ENCODE peak calls at places on chromosome 6, in four cellular contexts. Z, W, V and Q are unnamed samples.

GRCh38 chr6:13378669-13379590 is 50.6 kb upstream of the TBC1D7 start:
- DNase-seq in Z (no peak), W (no peak), V (no peak), Q (no peak)

GRCh38 chr6:40957616-40958492 is 81.2 kb downstream of the UNC5CL start:
- DNase-seq in Z (peak), W (peak), V (no peak), Q (no peak)

GRCh38 chr6:29424575-29424974 is 9.8 kb downstream of the OR12D1 start:
- DNase-seq in Z (no peak), W (no peak), V (no peak), Q (no peak)

GRCh38 chr6:79672631-79673065 is 41.5 kb downstream of the SH3BGRL2 start:
- DNase-seq in Z (peak), W (peak), V (peak), Q (no peak)

GRCh38 chr6:1604991-1605821 is 4.5 kb upstream of the FOXC1 start:
- DNase-seq in Z (no peak), W (no peak), V (no peak), Q (no peak)

GRCh38 chr6:11053307-11053706 is 9.2 kb upstream of the ELOVL2 start:
- DNase-seq in Z (no peak), W (no peak), V (no peak), Q (no peak)

GRCh38 chr6:18148304-18149025 is 6.4 kb downstream of the TPMT start:
- DNase-seq in Z (no peak), W (no peak), V (no peak), Q (no peak)

GRCh38 chr6:107444277-107444676 is 15.1 kb downstream of the PDSS2 start:
- DNase-seq in Z (no peak), W (no peak), V (no peak), Q (no peak)

GRCh38 chr6:116371384-116372209 is 850 bp downstream of the DSE start:
- DNase-seq in Z (peak), W (no peak), V (peak), Q (peak)

GRCh38 chr6:12311106-12311505 is 20.9 kb downstream of the EDN1 start:
- DNase-seq in Z (no peak), W (no peak), V (no peak), Q (no peak)

GRCh38 chr6:132790450-132790849 is 8.0 kb downstream of the SLC18B1 start:
- DNase-seq in Z (no peak), W (no peak), V (no peak), Q (no peak)

GRCh38 chr6:15268130-15268908 is 22.4 kb downstream of the JARID2 start:
- DNase-seq in Z (no peak), W (no peak), V (no peak), Q (no peak)

GRCh38 chr6:64334646-64335045 is 699.0 kb downstream of the PHF3 start:
- DNase-seq in Z (no peak), W (no peak), V (no peak), Q (no peak)

GRCh38 chr6:116557863-116558262 is 4.3 kb downstream of the CALHM4 start:
- DNase-seq in Z (peak), W (peak), V (no peak), Q (no peak)

GRCh38 chr6:47073125-47074110 is 31.3 kb upstream of the ADGRF1 start:
- DNase-seq in Z (peak), W (peak), V (no peak), Q (no peak)

GRCh38 chr6:82270791-82271392 is 23.3 kb upstream of the IBTK start:
- DNase-seq in Z (peak), W (peak), V (peak), Q (no peak)

GRCh38 chr6:105174512-105174911 is 5.3 kb downstream of the POPDC3 start:
- DNase-seq in Z (no peak), W (no peak), V (no peak), Q (no peak)

GRCh38 chr6:75751443-75751842 is 2.4 kb downstream of the MYO6 start:
- DNase-seq in Z (no peak), W (no peak), V (no peak), Q (no peak)

GRCh38 chr6:39819676-39820075 is 27.5 kb downstream of the DAAM2 start:
- DNase-seq in Z (no peak), W (no peak), V (no peak), Q (no peak)

GRCh38 chr6:41374618-41375590 is 39.5 kb downstream of the NCR2 start:
- DNase-seq in Z (no peak), W (no peak), V (peak), Q (peak)

GRCh38 chr6:30724906-30725667 is 4.9 kb downstream of the TUBB start:
- DNase-seq in Z (no peak), W (no peak), V (no peak), Q (no peak)

GRCh38 chr6:66522864-66523263 is 815.8 kb upstream of the EYS start:
- DNase-seq in Z (no peak), W (no peak), V (no peak), Q (no peak)

GRCh38 chr6:156953125-156953477 is 175.9 kb downstream of the ARID1B start:
- DNase-seq in Z (no peak), W (no peak), V (peak), Q (no peak)

GRCh38 chr6:76416821-76417605 is 344.6 kb upstream of the IMPG1 start:
- DNase-seq in Z (no peak), W (no peak), V (no peak), Q (no peak)

GRCh38 chr6:161618816-161619454 is 345.1 kb upstream of the AGPAT4 start:
- DNase-seq in Z (peak), W (peak), V (peak), Q (no peak)

GRCh38 chr6:69578366-69578890 is 218.4 kb downstream of the LMBRD1 start:
- DNase-seq in Z (no peak), W (no peak), V (no peak), Q (no peak)

GRCh38 chr6:142088858-142089216 is 43.9 kb upstream of the GJE1 start:
- DNase-seq in Z (peak), W (no peak), V (peak), Q (peak)

GRCh38 chr6:17940151-17940791 is 47.2 kb downstream of the KIF13A start:
- DNase-seq in Z (no peak), W (no peak), V (peak), Q (no peak)

GRCh38 chr6:11364971-11365397 is 132.5 kb upstream of the NEDD9 start:
- DNase-seq in Z (no peak), W (peak), V (no peak), Q (no peak)

GRCh38 chr6:155080876-155081845 is 86.0 kb downstream of the TIAM2 start:
- DNase-seq in Z (no peak), W (no peak), V (no peak), Q (no peak)

GRCh38 chr6:81772741-81773140 is 20.3 kb upstream of the TENT5A start:
- DNase-seq in Z (no peak), W (no peak), V (no peak), Q (no peak)

GRCh38 chr6:6287415-6287814 is 33.0 kb downstream of the F13A1 start:
- DNase-seq in Z (no peak), W (no peak), V (no peak), Q (no peak)

GRCh38 chr6:6293317-6293716 is 27.1 kb downstream of the F13A1 start:
- DNase-seq in Z (no peak), W (no peak), V (no peak), Q (peak)
- TF ChIP-seq CHD2 in Z (no peak), W (no peak), V (no peak), Q (no peak)

DNA sequence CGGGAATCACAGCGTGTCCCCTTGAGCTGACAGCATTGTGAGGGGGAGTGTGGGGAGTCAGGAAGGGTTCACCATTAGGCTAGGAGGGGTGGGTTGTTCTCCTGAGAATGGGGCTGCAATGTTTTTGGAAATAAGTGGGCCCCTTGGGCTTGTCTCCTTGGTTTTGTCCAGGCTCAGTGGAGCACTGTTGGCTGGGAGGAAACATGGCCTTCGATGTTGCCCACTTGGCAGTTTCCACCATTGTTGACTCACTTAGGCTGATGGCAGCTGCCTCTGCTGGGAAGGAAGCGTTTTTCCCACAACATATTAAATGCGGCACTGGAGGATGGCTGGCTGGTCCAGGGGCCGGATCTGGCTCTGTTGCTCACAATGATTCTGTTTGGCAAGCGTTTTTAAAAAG is 512.1 kb downstream of the QKI start:
- DNase-seq in Z (no peak), W (no peak), V (no peak), Q (no peak)
- TF ChIP-seq CHD2 in Z (no peak), W (no peak), V (no peak), Q (no peak)

GRCh38 chr6:106180208-106180607 is 94.1 kb downstream of the PRDM1 start:
- DNase-seq in Z (no peak), W (no peak), V (no peak), Q (no peak)

GRCh38 chr6:106183430-106183829 is 97.3 kb downstream of the PRDM1 start:
- DNase-seq in Z (no peak), W (no peak), V (no peak), Q (no peak)

GRCh38 chr6:106182455-106182854 is 96.3 kb downstream of the PRDM1 start:
- DNase-seq in Z (no peak), W (no peak), V (no peak), Q (no peak)

GRCh38 chr6:106184629-106185028 is 98.5 kb downstream of the PRDM1 start:
- DNase-seq in Z (no peak), W (no peak), V (no peak), Q (no peak)

GRCh38 chr6:106181664-106182418 is 95.7 kb downstream of the PRDM1 start:
- DNase-seq in Z (no peak), W (no peak), V (no peak), Q (no peak)
- TF ChIP-seq CHD2 in Z (no peak), W (no peak), V (no peak), Q (no peak)

DNA sequence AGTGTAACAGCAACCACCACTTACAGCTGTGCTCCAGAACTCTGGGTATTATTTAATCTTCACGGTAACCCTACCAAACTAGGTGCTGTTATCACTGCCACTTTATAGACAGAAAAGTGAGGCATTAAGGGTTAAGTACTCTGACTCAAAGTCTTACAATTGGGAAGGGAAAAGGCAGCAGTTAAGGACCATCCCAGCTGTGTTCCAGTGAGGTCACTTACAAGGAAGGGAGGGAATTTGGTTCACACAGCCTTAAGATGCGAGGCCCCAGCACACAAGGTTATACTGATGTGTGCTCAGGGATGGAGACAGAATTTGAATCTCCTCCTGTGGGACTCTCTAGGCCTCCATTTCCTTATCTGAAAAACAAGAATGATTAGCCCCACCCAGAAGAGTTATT is 46.7 kb downstream of the TRERF1 start:
- DNase-seq in Z (no peak), W (no peak), V (no peak), Q (no peak)
- TF ChIP-seq CHD2 in Z (no peak), W (no peak), V (no peak), Q (no peak)

GRCh38 chr6:4320860-4321259 is 185.5 kb upstream of the ECI2 start:
- DNase-seq in Z (peak), W (no peak), V (no peak), Q (no peak)
- TF ChIP-seq CHD2 in Z (no peak), W (no peak), V (no peak), Q (no peak)

GRCh38 chr6:110815260-110816109 is at the start of gene CDK19:
- DNase-seq in Z (peak), W (peak), V (peak), Q (peak)

GRCh38 chr6:110813338-110813737 is 1.9 kb downstream of the CDK19 start:
- DNase-seq in Z (no peak), W (no peak), V (no peak), Q (no peak)

GRCh38 chr6:110816110-110816409 is 791 bp upstream of the CDK19 start:
- DNase-seq in Z (no peak), W (no peak), V (no peak), Q (no peak)

GRCh38 chr6:110813813-110814487 is 1.3 kb downstream of the CDK19 start:
- DNase-seq in Z (peak), W (no peak), V (peak), Q (no peak)

GRCh38 chr6:110814488-110815259 is 595 bp downstream of the CDK19 start:
- DNase-seq in Z (peak), W (no peak), V (peak), Q (no peak)
- TF ChIP-seq CHD2 in Z (no peak), W (no peak), V (peak), Q (no peak)